ENCODE peak calls at places on chromosomes 12 and 14, in six cellular contexts. One of them, this sample, is unnamed.

GRCh38 chr14:106564058-106564643 is 1037.8 kb downstream of the TMEM121 start:
- DNase-seq in pancreas: peak
- DNase-seq in AG04450: no peak
- DNase-seq in ovary: no peak
- DNase-seq in A549: peak
- DNase-seq in CD4-positive, CD25-positive, alpha-beta regulatory T cell: peak
- DNase-seq in this sample: no peak

GRCh38 chr14:64387738-64388532 is at the start of gene MTHFD1:
- DNase-seq in pancreas: peak
- DNase-seq in AG04450: peak
- DNase-seq in ovary: peak
- DNase-seq in A549: peak
- DNase-seq in CD4-positive, CD25-positive, alpha-beta regulatory T cell: peak
- DNase-seq in this sample: peak

GRCh38 chr14:81625343-81625742 is 91.7 kb upstream of the SEL1L start:
- DNase-seq in pancreas: no peak
- DNase-seq in AG04450: no peak
- DNase-seq in ovary: no peak
- DNase-seq in A549: peak
- DNase-seq in CD4-positive, CD25-positive, alpha-beta regulatory T cell: no peak
- DNase-seq in this sample: peak

GRCh38 chr12:43806737-43807072 is 588 bp upstream of the TWF1 start:
- DNase-seq in pancreas: no peak
- DNase-seq in AG04450: no peak
- DNase-seq in ovary: no peak
- DNase-seq in A549: no peak
- DNase-seq in CD4-positive, CD25-positive, alpha-beta regulatory T cell: no peak
- DNase-seq in this sample: no peak

GRCh38 chr12:94070520-94070919 is 77.9 kb upstream of the PLXNC1 start:
- DNase-seq in pancreas: no peak
- DNase-seq in AG04450: no peak
- DNase-seq in ovary: no peak
- DNase-seq in A549: no peak
- DNase-seq in CD4-positive, CD25-positive, alpha-beta regulatory T cell: no peak
- DNase-seq in this sample: no peak

GRCh38 chr14:22890416-22890815 is 7.4 kb downstream of the REM2 start:
- DNase-seq in pancreas: no peak
- DNase-seq in AG04450: no peak
- DNase-seq in ovary: no peak
- DNase-seq in A549: no peak
- DNase-seq in CD4-positive, CD25-positive, alpha-beta regulatory T cell: no peak
- DNase-seq in this sample: no peak

GRCh38 chr14:71620401-71620800 is 311.8 kb upstream of the RGS6 start:
- DNase-seq in pancreas: no peak
- DNase-seq in AG04450: no peak
- DNase-seq in ovary: no peak
- DNase-seq in A549: no peak
- DNase-seq in CD4-positive, CD25-positive, alpha-beta regulatory T cell: no peak
- DNase-seq in this sample: no peak

GRCh38 chr12:32483499-32483898 is 84.1 kb downstream of the FGD4 start:
- DNase-seq in pancreas: no peak
- DNase-seq in AG04450: no peak
- DNase-seq in ovary: no peak
- DNase-seq in A549: no peak
- DNase-seq in CD4-positive, CD25-positive, alpha-beta regulatory T cell: no peak
- DNase-seq in this sample: peak

GRCh38 chr14:65219353-65219752 is 117.0 kb upstream of the MAX start:
- DNase-seq in pancreas: no peak
- DNase-seq in AG04450: no peak
- DNase-seq in ovary: no peak
- DNase-seq in A549: no peak
- DNase-seq in CD4-positive, CD25-positive, alpha-beta regulatory T cell: no peak
- DNase-seq in this sample: no peak

GRCh38 chr14:81224222-81224621 is 3.5 kb upstream of the GTF2A1 start:
- DNase-seq in pancreas: no peak
- DNase-seq in AG04450: no peak
- DNase-seq in ovary: no peak
- DNase-seq in A549: no peak
- DNase-seq in CD4-positive, CD25-positive, alpha-beta regulatory T cell: no peak
- DNase-seq in this sample: no peak

GRCh38 chr14:99534863-99535262 is 53.7 kb downstream of the CCNK start:
- DNase-seq in pancreas: no peak
- DNase-seq in AG04450: no peak
- DNase-seq in ovary: no peak
- DNase-seq in A549: no peak
- DNase-seq in CD4-positive, CD25-positive, alpha-beta regulatory T cell: no peak
- DNase-seq in this sample: no peak

GRCh38 chr12:86530996-86531655 is 274.9 kb upstream of the MGAT4C start:
- DNase-seq in pancreas: no peak
- DNase-seq in AG04450: no peak
- DNase-seq in ovary: no peak
- DNase-seq in A549: no peak
- DNase-seq in CD4-positive, CD25-positive, alpha-beta regulatory T cell: no peak
- DNase-seq in this sample: peak

GRCh38 chr14:75547552-75548250 is 25.4 kb downstream of the BATF start:
- DNase-seq in pancreas: no peak
- DNase-seq in AG04450: no peak
- DNase-seq in ovary: no peak
- DNase-seq in A549: no peak
- DNase-seq in CD4-positive, CD25-positive, alpha-beta regulatory T cell: no peak
- DNase-seq in this sample: no peak

GRCh38 chr12:11738450-11738849 is 89.0 kb downstream of the ETV6 start:
- DNase-seq in pancreas: peak
- DNase-seq in AG04450: no peak
- DNase-seq in ovary: no peak
- DNase-seq in A549: no peak
- DNase-seq in CD4-positive, CD25-positive, alpha-beta regulatory T cell: no peak
- DNase-seq in this sample: no peak

GRCh38 chr12:107736914-107737313 is 24.0 kb downstream of the PRDM4 start:
- DNase-seq in pancreas: no peak
- DNase-seq in AG04450: no peak
- DNase-seq in ovary: no peak
- DNase-seq in A549: no peak
- DNase-seq in CD4-positive, CD25-positive, alpha-beta regulatory T cell: no peak
- DNase-seq in this sample: no peak

GRCh38 chr12:19138551-19139344 is 9.2 kb downstream of the PLEKHA5 start:
- DNase-seq in pancreas: no peak
- DNase-seq in AG04450: no peak
- DNase-seq in ovary: no peak
- DNase-seq in A549: no peak
- DNase-seq in CD4-positive, CD25-positive, alpha-beta regulatory T cell: no peak
- DNase-seq in this sample: peak

GRCh38 chr14:68678471-68678870 is 114.4 kb downstream of the ZFP36L1 start:
- DNase-seq in pancreas: no peak
- DNase-seq in AG04450: no peak
- DNase-seq in ovary: no peak
- DNase-seq in A549: no peak
- DNase-seq in CD4-positive, CD25-positive, alpha-beta regulatory T cell: no peak
- DNase-seq in this sample: no peak

GRCh38 chr14:86288336-86288735 is 758.4 kb downstream of the FLRT2 start:
- DNase-seq in pancreas: no peak
- DNase-seq in AG04450: no peak
- DNase-seq in ovary: no peak
- DNase-seq in A549: no peak
- DNase-seq in CD4-positive, CD25-positive, alpha-beta regulatory T cell: no peak
- DNase-seq in this sample: no peak

GRCh38 chr14:91339606-91340369 is 77.8 kb downstream of the CCDC88C start:
- DNase-seq in pancreas: no peak
- DNase-seq in AG04450: no peak
- DNase-seq in ovary: no peak
- DNase-seq in A549: no peak
- DNase-seq in CD4-positive, CD25-positive, alpha-beta regulatory T cell: no peak
- DNase-seq in this sample: no peak

GRCh38 chr14:77006127-77006526 is 22.4 kb downstream of the IRF2BPL start:
- DNase-seq in pancreas: no peak
- DNase-seq in AG04450: no peak
- DNase-seq in ovary: no peak
- DNase-seq in A549: no peak
- DNase-seq in CD4-positive, CD25-positive, alpha-beta regulatory T cell: no peak
- DNase-seq in this sample: no peak

GRCh38 chr12:109153711-109154434 is 37.5 kb downstream of the ACACB start:
- DNase-seq in pancreas: peak
- DNase-seq in AG04450: no peak
- DNase-seq in ovary: no peak
- DNase-seq in A549: peak
- DNase-seq in CD4-positive, CD25-positive, alpha-beta regulatory T cell: no peak
- DNase-seq in this sample: peak

DNA sequence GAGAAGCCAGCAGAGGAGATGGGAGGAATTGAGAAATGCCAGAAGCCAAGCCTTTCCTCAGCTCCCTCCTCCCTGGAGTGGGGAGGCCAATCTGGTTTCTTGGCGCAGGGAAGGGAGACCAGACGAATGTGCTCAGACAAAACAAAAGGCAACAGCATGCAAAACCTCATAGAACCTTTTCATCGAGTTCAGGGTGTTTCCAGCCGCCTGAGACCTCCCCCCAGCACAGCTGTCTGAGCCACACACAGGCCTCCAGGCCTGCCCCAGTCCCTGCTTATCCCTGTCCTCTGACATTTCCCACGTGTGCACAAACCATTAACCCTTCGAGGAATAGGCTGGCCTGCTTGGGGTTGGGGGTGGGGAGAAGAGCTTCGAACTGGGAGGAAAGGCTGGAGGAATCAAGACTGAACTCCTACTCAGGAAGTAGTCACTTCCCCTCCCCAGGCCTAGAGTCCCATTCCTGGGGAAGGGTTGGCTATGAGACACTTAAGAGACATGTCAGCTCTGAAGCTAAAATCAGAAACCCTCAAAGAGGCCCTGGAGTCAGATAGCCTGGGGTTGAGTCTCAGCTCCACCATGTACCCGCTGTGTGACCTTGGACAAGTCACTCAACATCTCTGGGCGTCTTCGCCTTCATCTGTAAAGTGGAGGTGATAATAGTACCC is 10.7 kb downstream of the TBX3 start:
- DNase-seq in pancreas: no peak
- DNase-seq in AG04450: peak
- DNase-seq in ovary: peak
- DNase-seq in A549: no peak
- DNase-seq in CD4-positive, CD25-positive, alpha-beta regulatory T cell: no peak
- DNase-seq in this sample: no peak
- H3K27ac ChIP-seq in pancreas: no peak
- H3K27ac ChIP-seq in AG04450: peak
- H3K27ac ChIP-seq in ovary: peak
- H3K27ac ChIP-seq in A549: peak
- H3K27ac ChIP-seq in CD4-positive, CD25-positive, alpha-beta regulatory T cell: no peak
- H3K27ac ChIP-seq in this sample: peak

GRCh38 chr12:104627231-104627974 is 170.7 kb downstream of the CHST11 start:
- DNase-seq in pancreas: no peak
- DNase-seq in AG04450: no peak
- DNase-seq in ovary: no peak
- DNase-seq in A549: no peak
- DNase-seq in CD4-positive, CD25-positive, alpha-beta regulatory T cell: no peak
- DNase-seq in this sample: no peak
- H3K27ac ChIP-seq in pancreas: no peak
- H3K27ac ChIP-seq in AG04450: no peak
- H3K27ac ChIP-seq in ovary: no peak
- H3K27ac ChIP-seq in A549: no peak
- H3K27ac ChIP-seq in CD4-positive, CD25-positive, alpha-beta regulatory T cell: no peak
- H3K27ac ChIP-seq in this sample: no peak

GRCh38 chr12:120534203-120534702 is at the start of gene RNF10:
- DNase-seq in pancreas: peak
- DNase-seq in AG04450: peak
- DNase-seq in ovary: peak
- DNase-seq in A549: peak
- DNase-seq in CD4-positive, CD25-positive, alpha-beta regulatory T cell: peak
- DNase-seq in this sample: peak

GRCh38 chr12:120539303-120539702 is 5.1 kb downstream of the RNF10 start:
- DNase-seq in pancreas: no peak
- DNase-seq in AG04450: no peak
- DNase-seq in ovary: no peak
- DNase-seq in A549: no peak
- DNase-seq in CD4-positive, CD25-positive, alpha-beta regulatory T cell: no peak
- DNase-seq in this sample: no peak

GRCh38 chr12:120534703-120535655 is 823 bp downstream of the RNF10 start:
- DNase-seq in pancreas: peak
- DNase-seq in AG04450: peak
- DNase-seq in ovary: no peak
- DNase-seq in A549: peak
- DNase-seq in CD4-positive, CD25-positive, alpha-beta regulatory T cell: peak
- DNase-seq in this sample: peak

GRCh38 chr12:120538281-120539156 is 4.4 kb downstream of the RNF10 start:
- DNase-seq in pancreas: peak
- DNase-seq in AG04450: no peak
- DNase-seq in ovary: no peak
- DNase-seq in A549: no peak
- DNase-seq in CD4-positive, CD25-positive, alpha-beta regulatory T cell: no peak
- DNase-seq in this sample: peak

DNA sequence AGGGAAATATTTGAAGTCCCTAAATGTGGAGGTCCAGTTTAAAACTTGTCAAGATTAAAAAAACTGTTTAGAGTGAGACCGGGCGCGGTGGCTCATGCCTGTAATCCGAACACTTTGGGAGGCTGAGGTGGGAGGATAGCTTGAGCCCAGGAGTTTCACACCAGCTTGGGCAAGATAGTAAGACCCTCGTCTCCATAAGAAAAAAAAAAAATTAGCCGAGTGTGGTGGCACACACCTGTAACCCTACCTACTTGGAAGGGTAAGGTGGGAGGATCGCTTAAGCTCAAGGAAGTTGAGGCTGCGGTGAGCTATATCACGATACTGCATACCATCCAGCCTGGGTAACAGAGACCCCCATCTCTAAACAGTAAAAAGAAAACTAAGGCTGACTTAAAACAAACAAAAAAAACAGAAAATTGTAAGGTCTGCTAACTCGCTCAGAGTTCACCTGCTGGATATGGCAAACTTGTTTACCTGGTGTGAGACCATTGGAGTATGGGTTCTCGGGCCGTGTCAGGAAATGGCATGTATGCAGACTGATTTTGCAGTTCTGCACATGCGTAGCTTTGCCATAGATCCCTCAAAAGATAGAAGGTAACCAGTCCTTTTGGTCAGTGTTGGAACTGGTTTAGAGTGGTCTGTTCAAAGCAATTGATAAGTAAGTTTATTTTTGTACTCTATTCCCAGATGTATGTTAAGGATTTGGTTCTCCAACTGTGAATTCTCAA is 2.1 kb downstream of the RNF10 start:
- DNase-seq in pancreas: no peak
- DNase-seq in AG04450: no peak
- DNase-seq in ovary: no peak
- DNase-seq in A549: no peak
- DNase-seq in CD4-positive, CD25-positive, alpha-beta regulatory T cell: peak
- DNase-seq in this sample: peak
- H3K27ac ChIP-seq in pancreas: no peak
- H3K27ac ChIP-seq in AG04450: no peak
- H3K27ac ChIP-seq in ovary: no peak
- H3K27ac ChIP-seq in A549: peak
- H3K27ac ChIP-seq in CD4-positive, CD25-positive, alpha-beta regulatory T cell: peak
- H3K27ac ChIP-seq in this sample: no peak

DNA sequence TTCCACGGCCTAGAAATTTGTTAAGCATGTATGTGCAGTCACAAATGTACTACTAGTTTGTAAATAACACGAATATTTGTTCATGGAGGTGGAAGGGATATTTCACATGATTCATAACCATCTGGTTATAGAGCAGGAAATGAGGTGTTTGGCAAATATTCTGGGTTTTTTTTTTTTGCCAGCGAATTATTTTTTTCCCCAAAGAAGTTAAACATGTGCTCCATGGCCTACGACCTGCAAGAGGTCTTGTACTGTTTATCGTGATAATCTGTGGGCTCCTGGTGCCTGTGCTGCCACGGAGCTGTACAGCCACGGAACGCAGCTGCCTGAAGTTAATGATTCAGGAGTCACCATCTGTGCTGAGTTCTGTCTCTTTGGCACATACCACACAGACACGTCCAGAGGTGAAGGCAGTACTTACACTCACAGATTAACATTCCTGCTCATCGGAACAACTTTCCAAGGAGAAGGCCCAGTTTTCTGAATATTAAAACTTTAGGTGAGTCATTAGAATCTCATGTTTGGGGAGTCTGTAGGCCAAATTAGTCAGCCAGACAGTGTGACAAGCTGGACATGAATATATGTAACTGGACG is 156.3 kb downstream of the TMX1 start:
- DNase-seq in pancreas: no peak
- DNase-seq in AG04450: peak
- DNase-seq in ovary: peak
- DNase-seq in A549: peak
- DNase-seq in CD4-positive, CD25-positive, alpha-beta regulatory T cell: no peak
- DNase-seq in this sample: peak
- H3K27ac ChIP-seq in pancreas: no peak
- H3K27ac ChIP-seq in AG04450: peak
- H3K27ac ChIP-seq in ovary: peak
- H3K27ac ChIP-seq in A549: peak
- H3K27ac ChIP-seq in CD4-positive, CD25-positive, alpha-beta regulatory T cell: no peak
- H3K27ac ChIP-seq in this sample: peak

This sample was measured in trophoblast cell.